ENCODE peak calls at places on chromosome 13, in eight cellular contexts. V is NCI-H1436; H is HT-29; F is ELR; N is foreskin fibroblast; D is heart left ventricle; G is MCF 10A; R is stimulated activated CD4-positive, alpha-beta T cell treated with anti-CD3 and anti-CD28 coated beads, Interleukin-1b, Interleukin-23, amount 100 ng/mL, for 1 hour. O is an unnamed sample.

GRCh38 chr13:73060251-73061160 is 1.7 kb downstream of the KLF5 start:
- DNase-seq in V (no peak), H (peak), F (peak), N (peak), D (peak), G (peak), R (no peak), O (no peak)

GRCh38 chr13:88736026-88736425 is 1064.9 kb downstream of the SLITRK5 start:
- DNase-seq in V (no peak), H (no peak), F (peak), N (no peak), D (no peak), G (no peak), R (no peak), O (no peak)

GRCh38 chr13:93496985-93497673 is 270.5 kb downstream of the GPC6 start:
- DNase-seq in V (no peak), H (no peak), F (no peak), N (no peak), D (no peak), G (no peak), R (no peak), O (no peak)

GRCh38 chr13:100128373-100128772 is 39.5 kb downstream of the PCCA start:
- DNase-seq in V (no peak), H (no peak), F (peak), N (peak), D (no peak), G (no peak), R (no peak), O (no peak)

GRCh38 chr13:39159393-39159792 is 121.1 kb downstream of the NHLRC3 start:
- DNase-seq in V (peak), H (no peak), F (no peak), N (no peak), D (no peak), G (no peak), R (no peak), O (no peak)

GRCh38 chr13:93859666-93860065 is 619.8 kb downstream of the DCT start:
- DNase-seq in V (no peak), H (no peak), F (peak), N (peak), D (no peak), G (no peak), R (no peak), O (no peak)

GRCh38 chr13:52677823-52678222 is 25.2 kb downstream of the SUGT1 start:
- DNase-seq in V (no peak), H (no peak), F (no peak), N (no peak), D (no peak), G (no peak), R (no peak), O (no peak)

GRCh38 chr13:51066091-51066831 is 44.8 kb downstream of the C13orf42 start:
- DNase-seq in V (no peak), H (no peak), F (peak), N (no peak), D (no peak), G (peak), R (no peak), O (peak)

GRCh38 chr13:24684600-24684998 is 4.4 kb downstream of the ATP12A start:
- DNase-seq in V (no peak), H (no peak), F (no peak), N (no peak), D (no peak), G (peak), R (no peak), O (no peak)

GRCh38 chr13:110017379-110017778 is 231.0 kb upstream of the IRS2 start:
- DNase-seq in V (no peak), H (peak), F (peak), N (peak), D (no peak), G (peak), R (no peak), O (no peak)

GRCh38 chr13:100039740-100040139 is 49.2 kb upstream of the PCCA start:
- DNase-seq in V (no peak), H (no peak), F (peak), N (peak), D (no peak), G (no peak), R (no peak), O (no peak)

GRCh38 chr13:97386832-97387486 is 47.0 kb upstream of the RAP2A start:
- DNase-seq in V (no peak), H (no peak), F (no peak), N (no peak), D (peak), G (no peak), R (no peak), O (no peak)

GRCh38 chr13:39773833-39774232 is 118.4 kb downstream of the COG6 start:
- DNase-seq in V (no peak), H (no peak), F (peak), N (peak), D (no peak), G (no peak), R (no peak), O (no peak)

GRCh38 chr13:111038887-111039286 is 76.2 kb upstream of the ARHGEF7 start:
- DNase-seq in V (no peak), H (no peak), F (no peak), N (no peak), D (no peak), G (no peak), R (no peak), O (no peak)

GRCh38 chr13:48573213-48573612 is 40.3 kb upstream of the RCBTB2 start:
- DNase-seq in V (no peak), H (no peak), F (no peak), N (no peak), D (no peak), G (no peak), R (no peak), O (no peak)

GRCh38 chr13:62357887-62358645 is 942.4 kb upstream of the PCDH20 start:
- DNase-seq in V (no peak), H (peak), F (peak), N (peak), D (no peak), G (peak), R (no peak), O (no peak)

GRCh38 chr13:72932250-72932649 is 126.6 kb upstream of the KLF5 start:
- DNase-seq in V (no peak), H (no peak), F (no peak), N (no peak), D (no peak), G (no peak), R (no peak), O (no peak)

GRCh38 chr13:109376936-109377335 is 409.4 kb downstream of the IRS2 start:
- DNase-seq in V (no peak), H (no peak), F (no peak), N (no peak), D (no peak), G (no peak), R (no peak), O (no peak)

GRCh38 chr13:27053235-27053884 is 118.3 kb downstream of the USP12 start:
- DNase-seq in V (no peak), H (no peak), F (no peak), N (no peak), D (no peak), G (no peak), R (no peak), O (no peak)

GRCh38 chr13:78398743-78399410 is 204.5 kb downstream of the POU4F1 start:
- DNase-seq in V (no peak), H (no peak), F (no peak), N (no peak), D (no peak), G (no peak), R (no peak), O (no peak)

GRCh38 chr13:88424463-88424862 is 753.3 kb downstream of the SLITRK5 start:
- DNase-seq in V (no peak), H (no peak), F (no peak), N (no peak), D (no peak), G (no peak), R (no peak), O (no peak)

GRCh38 chr13:89695343-89696257 is 1651.9 kb upstream of the MIR17HG start:
- DNase-seq in V (no peak), H (peak), F (peak), N (no peak), D (no peak), G (peak), R (no peak), O (no peak)

GRCh38 chr13:41154042-41154441 is 21.4 kb upstream of the KBTBD6 start:
- DNase-seq in V (no peak), H (no peak), F (no peak), N (no peak), D (no peak), G (no peak), R (no peak), O (no peak)

GRCh38 chr13:110323172-110323851 is 16.2 kb downstream of the COL4A2 start:
- DNase-seq in V (no peak), H (no peak), F (peak), N (peak), D (no peak), G (no peak), R (no peak), O (no peak)

GRCh38 chr13:49926019-49926418 is 10.1 kb downstream of the SPRYD7 start:
- DNase-seq in V (no peak), H (no peak), F (no peak), N (no peak), D (no peak), G (no peak), R (no peak), O (no peak)

GRCh38 chr13:94251801-94252200 is 227.7 kb downstream of the DCT start:
- DNase-seq in V (no peak), H (no peak), F (no peak), N (peak), D (peak), G (no peak), R (no peak), O (no peak)

GRCh38 chr13:110572778-110573118 is 11.2 kb upstream of the RAB20 start:
- DNase-seq in V (no peak), H (no peak), F (no peak), N (no peak), D (no peak), G (no peak), R (no peak), O (no peak)

GRCh38 chr13:74278901-74279300 is 144.7 kb upstream of the KLF12 start:
- DNase-seq in V (no peak), H (no peak), F (no peak), N (no peak), D (no peak), G (no peak), R (no peak), O (no peak)

GRCh38 chr13:100633461-100633860 is 41.1 kb downstream of the TMTC4 start:
- DNase-seq in V (no peak), H (no peak), F (peak), N (peak), D (no peak), G (peak), R (no peak), O (no peak)

GRCh38 chr13:107585466-107585865 is 629.9 kb downstream of the LIG4 start:
- DNase-seq in V (no peak), H (no peak), F (no peak), N (no peak), D (no peak), G (no peak), R (no peak), O (no peak)

GRCh38 chr13:68745517-68745916 is 1362.1 kb upstream of the ATXN8OS start:
- DNase-seq in V (no peak), H (no peak), F (no peak), N (no peak), D (no peak), G (no peak), R (no peak), O (no peak)

GRCh38 chr13:50275392-50276063 is 260.3 kb downstream of the KCNRG start:
- DNase-seq in V (no peak), H (peak), F (no peak), N (no peak), D (no peak), G (peak), R (no peak), O (no peak)

GRCh38 chr13:33873251-33873908 is 55.4 kb downstream of the RFC3 start:
- DNase-seq in V (no peak), H (no peak), F (no peak), N (no peak), D (no peak), G (no peak), R (no peak), O (no peak)

GRCh38 chr13:51803422-51804294 is at the start of gene DHRS12:
- DNase-seq in V (peak), H (peak), F (peak), N (peak), D (peak), G (peak), R (peak), O (peak)